ENCODE peak calls at places on chromosomes 13 and 19, in five cellular contexts. M, C, D, Z and W are unnamed samples.

GRCh38 chr19:10984166-10984735 is 23.4 kb downstream of the SMARCA4 start:
- ATAC-seq in M (no peak), C (no peak), D (no peak), Z (peak), W (no peak)

GRCh38 chr19:52695996-52696395 is 38.8 kb downstream of the ZNF611 start:
- ATAC-seq in M (no peak), C (no peak), D (no peak), Z (no peak), W (no peak)

GRCh38 chr19:16207490-16208025 is 9.8 kb downstream of the AP1M1 start:
- ATAC-seq in M (no peak), C (peak), D (no peak), Z (no peak), W (peak)

GRCh38 chr13:95676100-95676774 is 702 bp upstream of the DNAJC3 start:
- ATAC-seq in M (no peak), C (peak), D (peak), Z (no peak), W (peak)

GRCh38 chr13:30906411-30906990 is 430 bp downstream of the MEDAG start:
- ATAC-seq in M (no peak), C (peak), D (no peak), Z (peak), W (peak)

GRCh38 chr19:37505958-37506386 is 767 bp upstream of the ZNF793 start:
- ATAC-seq in M (peak), C (peak), D (peak), Z (peak), W (peak)

GRCh38 chr19:51108066-51108804 is at the start of gene CTU1:
- ATAC-seq in M (peak), C (peak), D (peak), Z (peak), W (peak)

GRCh38 chr13:110353339-110353977 is 46.4 kb downstream of the COL4A2 start:
- ATAC-seq in M (no peak), C (no peak), D (no peak), Z (no peak), W (no peak)

GRCh38 chr19:663682-664117 is 686 bp upstream of the RNF126 start:
- ATAC-seq in M (no peak), C (no peak), D (no peak), Z (peak), W (no peak)